ENCODE peak calls at places on chromosome 17, in six cellular contexts. T, A, J, R, L and E are unnamed samples.

GRCh38 chr17:41325611-41326010 is 10.1 kb upstream of the KRTAP17-1 start:
- DNase-seq in T (no peak), A (no peak), J (no peak), R (no peak), L (no peak), E (no peak)

GRCh38 chr17:2691965-2692780 is 19.4 kb downstream of the CLUH start:
- DNase-seq in T (no peak), A (no peak), J (no peak), R (no peak), L (no peak), E (no peak)

GRCh38 chr17:1989135-1989534 is 36.0 kb downstream of the RTN4RL1 start:
- DNase-seq in T (no peak), A (no peak), J (peak), R (peak), L (no peak), E (no peak)

GRCh38 chr17:47806913-47807255 is 14.7 kb downstream of the OSBPL7 start:
- DNase-seq in T (no peak), A (no peak), J (no peak), R (no peak), L (no peak), E (no peak)

GRCh38 chr17:20083460-20083859 is 74.3 kb downstream of the SPECC1 start:
- DNase-seq in T (no peak), A (no peak), J (peak), R (no peak), L (no peak), E (no peak)

GRCh38 chr17:45160505-45161287 is 979 bp upstream of the HEXIM2 start:
- DNase-seq in T (peak), A (peak), J (peak), R (peak), L (peak), E (no peak)

GRCh38 chr17:30600830-30601494 is 123.8 kb downstream of the GOSR1 start:
- DNase-seq in T (peak), A (peak), J (peak), R (peak), L (peak), E (no peak)

GRCh38 chr17:58630883-58631522 is 60.8 kb downstream of the TEX14 start:
- DNase-seq in T (peak), A (peak), J (no peak), R (no peak), L (no peak), E (no peak)

GRCh38 chr17:32625971-32626370 is 139.2 kb downstream of the CDK5R1 start:
- DNase-seq in T (no peak), A (no peak), J (no peak), R (no peak), L (no peak), E (no peak)

GRCh38 chr17:76816590-76817135 is 51.5 kb upstream of the MGAT5B start:
- DNase-seq in T (peak), A (peak), J (peak), R (peak), L (peak), E (peak)

GRCh38 chr17:65362826-65363225 is 198.6 kb downstream of the AXIN2 start:
- DNase-seq in T (no peak), A (no peak), J (no peak), R (no peak), L (no peak), E (no peak)

GRCh38 chr17:3917391-3917931 is 1.2 kb upstream of the P2RX1 start:
- DNase-seq in T (no peak), A (no peak), J (peak), R (no peak), L (no peak), E (no peak)

GRCh38 chr17:75516619-75517276 is 420 bp downstream of the TSEN54 start:
- DNase-seq in T (peak), A (peak), J (peak), R (peak), L (peak), E (peak)

GRCh38 chr17:45096141-45096540 is 35.0 kb downstream of the NMT1 start:
- DNase-seq in T (no peak), A (no peak), J (peak), R (peak), L (no peak), E (no peak)

GRCh38 chr17:37770631-37771518 is 26.0 kb upstream of the HNF1B start:
- DNase-seq in T (peak), A (peak), J (peak), R (peak), L (no peak), E (peak)

GRCh38 chr17:44065668-44066203 is 735 bp downstream of the LSM12 start:
- DNase-seq in T (no peak), A (peak), J (peak), R (no peak), L (no peak), E (no peak)

GRCh38 chr17:17511971-17512858 is 16.0 kb upstream of the RASD1 start:
- DNase-seq in T (peak), A (no peak), J (peak), R (peak), L (no peak), E (no peak)

GRCh38 chr17:81923302-81924260 is 4.0 kb downstream of the MAFG start:
- DNase-seq in T (peak), A (no peak), J (peak), R (peak), L (no peak), E (no peak)